ENCODE peak calls at places on chromosomes 1 and 21, in five cellular contexts. U is AG04450, X is IMR-90, Y is adrenal gland, T is testis. P is an unnamed sample.

GRCh38 chr1:117636637-117637425 is 31.0 kb downstream of the TENT5C start:
- DNase-seq in U (no peak), X (no peak), Y (no peak), T (no peak), P (no peak)

GRCh38 chr1:27763358-27763757 is 9.7 kb upstream of the STX12 start:
- DNase-seq in U (no peak), X (no peak), Y (no peak), T (no peak), P (no peak)

GRCh38 chr1:107689157-107689556 is 275.8 kb downstream of the VAV3 start:
- DNase-seq in U (no peak), X (no peak), Y (no peak), T (no peak), P (peak)

GRCh38 chr1:118479351-118479750 is 294.3 kb upstream of the SPAG17 start:
- DNase-seq in U (no peak), X (no peak), Y (no peak), T (no peak), P (no peak)

GRCh38 chr1:202587859-202588480 is 122.3 kb downstream of the SYT2 start:
- DNase-seq in U (no peak), X (no peak), Y (no peak), T (no peak), P (no peak)

GRCh38 chr21:45590726-45591618 is 48.7 kb upstream of the SLC19A1 start:
- DNase-seq in U (no peak), X (no peak), Y (peak), T (no peak), P (peak)

GRCh38 chr1:164648211-164649080 is 89.5 kb downstream of the PBX1 start:
- DNase-seq in U (no peak), X (peak), Y (no peak), T (no peak), P (no peak)

GRCh38 chr1:210257698-210258395 is 25.3 kb downstream of the SERTAD4 start:
- DNase-seq in U (no peak), X (no peak), Y (no peak), T (no peak), P (peak)

GRCh38 chr1:44808938-44809917 is 905 bp downstream of the BTBD19 start:
- DNase-seq in U (no peak), X (peak), Y (peak), T (peak), P (no peak)

GRCh38 chr1:84141177-84142003 is 2.7 kb upstream of the PRKACB start:
- DNase-seq in U (no peak), X (peak), Y (no peak), T (no peak), P (no peak)

GRCh38 chr1:58813361-58813760 is 29.5 kb upstream of the JUN start:
- DNase-seq in U (no peak), X (peak), Y (no peak), T (no peak), P (no peak)
- H3K27ac ChIP-seq in U (no peak), X (no peak), Y (peak), T (no peak), P (no peak)

GRCh38 chr1:21321963-21322680 is 31.9 kb upstream of the ECE1 start:
- DNase-seq in U (no peak), X (no peak), Y (no peak), T (no peak), P (no peak)

GRCh38 chr1:21322681-21323016 is 32.4 kb upstream of the ECE1 start:
- DNase-seq in U (no peak), X (no peak), Y (no peak), T (no peak), P (no peak)

GRCh38 chr1:21318714-21319159 is 28.5 kb upstream of the ECE1 start:
- DNase-seq in U (no peak), X (peak), Y (peak), T (peak), P (no peak)

GRCh38 chr1:21319447-21320407 is 29.5 kb upstream of the ECE1 start:
- DNase-seq in U (no peak), X (no peak), Y (no peak), T (no peak), P (no peak)

GRCh38 chr1:21320410-21321107 is 30.3 kb upstream of the ECE1 start:
- DNase-seq in U (no peak), X (no peak), Y (peak), T (no peak), P (no peak)
- H3K27ac ChIP-seq in U (peak), X (peak), Y (peak), T (peak), P (no peak)

GRCh38 chr1:206560021-206560716 is 52.1 kb downstream of the EIF2D start:
- DNase-seq in U (no peak), X (no peak), Y (no peak), T (peak), P (no peak)
- H3K27ac ChIP-seq in U (no peak), X (no peak), Y (peak), T (peak), P (no peak)

GRCh38 chr1:233278621-233279020 is 16.9 kb downstream of the PCNX2 start:
- DNase-seq in U (no peak), X (no peak), Y (no peak), T (no peak), P (no peak)

GRCh38 chr1:233282582-233282886 is 13.0 kb downstream of the PCNX2 start:
- DNase-seq in U (no peak), X (no peak), Y (no peak), T (no peak), P (no peak)

GRCh38 chr1:233277637-233278413 is 17.7 kb downstream of the PCNX2 start:
- DNase-seq in U (no peak), X (no peak), Y (no peak), T (no peak), P (no peak)

GRCh38 chr1:233279971-233280370 is 15.6 kb downstream of the PCNX2 start:
- DNase-seq in U (no peak), X (no peak), Y (no peak), T (no peak), P (no peak)

GRCh38 chr1:233281711-233282581 is 13.6 kb downstream of the PCNX2 start:
- DNase-seq in U (no peak), X (peak), Y (no peak), T (no peak), P (peak)
- H3K27ac ChIP-seq in U (no peak), X (no peak), Y (no peak), T (no peak), P (no peak)

GRCh38 chr1:158177705-158178450 is 2.8 kb upstream of the CD1D start:
- DNase-seq in U (no peak), X (peak), Y (peak), T (peak), P (peak)
- H3K27ac ChIP-seq in U (no peak), X (no peak), Y (no peak), T (no peak), P (peak)

GRCh38 chr1:40820251-40820797 is 36.7 kb downstream of the KCNQ4 start:
- DNase-seq in U (no peak), X (no peak), Y (no peak), T (no peak), P (no peak)
- H3K27ac ChIP-seq in U (no peak), X (no peak), Y (no peak), T (no peak), P (no peak)